ENCODE peak calls at places on chromosomes 16 and 17, in four cellular contexts. T is HCT116, L is HepG2, H is K562. R is an unnamed sample.

GRCh38 chr17:7380321-7380720 is 568 bp upstream of the TNK1 start:
- DNase-seq in T (no peak), L (no peak), H (no peak), R (peak)

GRCh38 chr16:25036561-25036960 is 21.4 kb upstream of the ARHGAP17 start:
- DNase-seq in T (no peak), L (no peak), H (no peak), R (no peak)

GRCh38 chr16:35906440-35906839 is 2447.0 kb downstream of the TP53TG3F start:
- DNase-seq in T (no peak), L (no peak), H (no peak), R (no peak)

GRCh38 chr17:11610999-11611566 is 12.8 kb downstream of the DNAH9 start:
- DNase-seq in T (no peak), L (no peak), H (no peak), R (peak)

GRCh38 chr17:6303664-6304063 is 131.3 kb downstream of the AIPL1 start:
- DNase-seq in T (no peak), L (no peak), H (peak), R (no peak)

GRCh38 chr16:52561910-52562741 is 15.2 kb upstream of the TOX3 start:
- DNase-seq in T (no peak), L (peak), H (no peak), R (no peak)

GRCh38 chr16:29007865-29008593 is 23.2 kb downstream of the LAT start:
- DNase-seq in T (no peak), L (no peak), H (peak), R (no peak)

GRCh38 chr16:56425439-56425832 is at the start of gene AMFR:
- DNase-seq in T (peak), L (peak), H (peak), R (peak)

GRCh38 chr16:15658149-15658548 is 8.1 kb downstream of the NDE1 start:
- DNase-seq in T (no peak), L (no peak), H (peak), R (no peak)

GRCh38 chr17:64741924-64742670 is 80.0 kb upstream of the SMURF2 start:
- DNase-seq in T (no peak), L (no peak), H (no peak), R (no peak)

GRCh38 chr16:27481282-27481934 is 68.3 kb downstream of the GTF3C1 start:
- DNase-seq in T (no peak), L (no peak), H (no peak), R (no peak)

GRCh38 chr17:4073983-4074830 is 68.6 kb downstream of the ZZEF1 start:
- DNase-seq in T (no peak), L (no peak), H (no peak), R (no peak)

GRCh38 chr16:15708096-15708495 is 58.1 kb downstream of the NDE1 start:
- DNase-seq in T (no peak), L (no peak), H (no peak), R (no peak)

GRCh38 chr16:81137754-81138153 is 41.6 kb upstream of the GCSH start:
- DNase-seq in T (no peak), L (no peak), H (no peak), R (no peak)

GRCh38 chr16:89010210-89010925 is 33.4 kb upstream of the CBFA2T3 start:
- DNase-seq in T (no peak), L (no peak), H (no peak), R (no peak)

GRCh38 chr17:75414488-75414887 is 9.0 kb upstream of the GRB2 start:
- DNase-seq in T (no peak), L (no peak), H (no peak), R (no peak)

GRCh38 chr16:85146922-85147651 is 34.8 kb upstream of the CIBAR2 start:
- DNase-seq in T (no peak), L (no peak), H (no peak), R (no peak)

GRCh38 chr16:50332599-50332998 is 36.2 kb downstream of the BRD7 start:
- DNase-seq in T (no peak), L (no peak), H (no peak), R (no peak)

GRCh38 chr17:6092923-6093468 is 22.8 kb downstream of the WSCD1 start:
- DNase-seq in T (no peak), L (no peak), H (no peak), R (no peak)

GRCh38 chr17:22470411-22471175 is 778.3 kb downstream of the KCNJ18 start:
- DNase-seq in T (no peak), L (no peak), H (no peak), R (no peak)

GRCh38 chr16:54099627-54100026 is 187.0 kb downstream of the IRX3 start:
- DNase-seq in T (no peak), L (no peak), H (no peak), R (no peak)

GRCh38 chr17:78397681-78398101 is 19.2 kb downstream of the PGS1 start:
- DNase-seq in T (no peak), L (no peak), H (no peak), R (no peak)

GRCh38 chr16:87032554-87032953 is 284.6 kb downstream of the C16orf95 start:
- DNase-seq in T (no peak), L (no peak), H (no peak), R (no peak)

GRCh38 chr16:74936902-74937560 is 47.9 kb downstream of the WDR59 start:
- DNase-seq in T (no peak), L (no peak), H (no peak), R (no peak)

GRCh38 chr17:40318835-40319332 is 9.9 kb downstream of the RARA start:
- DNase-seq in T (no peak), L (no peak), H (peak), R (peak)

GRCh38 chr17:76791053-76791980 is 53.4 kb downstream of the MFSD11 start:
- DNase-seq in T (no peak), L (peak), H (peak), R (peak)

GRCh38 chr17:17356931-17357270 is 53.7 kb downstream of the NT5M start:
- DNase-seq in T (no peak), L (no peak), H (no peak), R (peak)

GRCh38 chr16:48949636-48950035 is 332.0 kb downstream of the CBLN1 start:
- DNase-seq in T (no peak), L (no peak), H (no peak), R (no peak)

GRCh38 chr16:30641378-30641982 is 9.3 kb upstream of the PRR14 start:
- DNase-seq in T (no peak), L (no peak), H (no peak), R (no peak)

GRCh38 chr16:30633526-30633925 is 17.2 kb upstream of the PRR14 start:
- DNase-seq in T (no peak), L (no peak), H (no peak), R (no peak)

GRCh38 chr16:30637952-30638351 is 12.8 kb upstream of the PRR14 start:
- DNase-seq in T (peak), L (peak), H (peak), R (peak)

DNA sequence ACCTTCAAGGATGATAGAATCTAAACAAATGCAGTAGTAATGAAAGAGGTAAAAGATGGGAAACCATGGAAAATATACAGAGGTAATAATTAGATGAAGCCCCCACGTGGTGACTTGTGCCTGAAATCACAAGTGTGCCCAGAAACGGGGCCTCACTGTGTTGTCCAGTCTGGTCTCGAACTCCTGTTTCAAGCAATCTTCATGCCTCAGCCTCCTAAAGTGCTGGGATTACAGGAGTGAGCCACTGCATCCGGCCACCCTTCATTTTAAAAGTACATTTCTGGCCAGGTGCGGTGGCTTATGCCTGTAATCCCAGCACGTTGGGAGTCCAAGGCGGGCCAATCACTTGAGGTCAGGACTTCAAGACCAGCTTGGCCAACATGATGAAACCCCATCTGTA is 14.2 kb upstream of the PRR14 start:
- DNase-seq in T (no peak), L (no peak), H (no peak), R (no peak)
- TF ChIP-seq ZBTB33 in T (no peak), L (no peak), H (no peak), R (no peak)

GRCh38 chr17:60600490-60601431 is 768 bp downstream of the PPM1D start:
- DNase-seq in T (peak), L (peak), H (peak), R (peak)

GRCh38 chr17:60597297-60597696 is 2.7 kb upstream of the PPM1D start:
- DNase-seq in T (no peak), L (no peak), H (no peak), R (no peak)

GRCh38 chr17:60599220-60599619 is 773 bp upstream of the PPM1D start:
- DNase-seq in T (peak), L (no peak), H (no peak), R (peak)

GRCh38 chr17:60599620-60600489 is at the start of gene PPM1D:
- DNase-seq in T (peak), L (peak), H (peak), R (peak)

GRCh38 chr17:60598001-60598736 is 1.8 kb upstream of the PPM1D start:
- DNase-seq in T (no peak), L (no peak), H (no peak), R (no peak)
- H2AFZ ChIP-seq in T (no peak), L (peak), H (peak), R (peak)

GRCh38 chr17:80457236-80457856 is 19.1 kb downstream of the NPTX1 start:
- DNase-seq in T (no peak), L (no peak), H (peak), R (no peak)
- TF ChIP-seq ZBTB33 in T (no peak), L (no peak), H (no peak), R (no peak)

GRCh38 chr17:45227631-45228120 is 6.0 kb downstream of the FMNL1 start:
- DNase-seq in T (no peak), L (no peak), H (no peak), R (no peak)

GRCh38 chr17:45230410-45230786 is 8.7 kb downstream of the FMNL1 start:
- DNase-seq in T (no peak), L (no peak), H (no peak), R (no peak)

GRCh38 chr17:45229681-45230409 is 8.2 kb downstream of the FMNL1 start:
- DNase-seq in T (no peak), L (no peak), H (no peak), R (no peak)

GRCh38 chr17:45228121-45228941 is 6.6 kb downstream of the FMNL1 start:
- DNase-seq in T (no peak), L (no peak), H (no peak), R (no peak)

GRCh38 chr17:45228985-45229517 is 7.4 kb downstream of the FMNL1 start:
- DNase-seq in T (no peak), L (peak), H (peak), R (no peak)
- H2AFZ ChIP-seq in T (no peak), L (no peak), H (peak), R (no peak)

DNA sequence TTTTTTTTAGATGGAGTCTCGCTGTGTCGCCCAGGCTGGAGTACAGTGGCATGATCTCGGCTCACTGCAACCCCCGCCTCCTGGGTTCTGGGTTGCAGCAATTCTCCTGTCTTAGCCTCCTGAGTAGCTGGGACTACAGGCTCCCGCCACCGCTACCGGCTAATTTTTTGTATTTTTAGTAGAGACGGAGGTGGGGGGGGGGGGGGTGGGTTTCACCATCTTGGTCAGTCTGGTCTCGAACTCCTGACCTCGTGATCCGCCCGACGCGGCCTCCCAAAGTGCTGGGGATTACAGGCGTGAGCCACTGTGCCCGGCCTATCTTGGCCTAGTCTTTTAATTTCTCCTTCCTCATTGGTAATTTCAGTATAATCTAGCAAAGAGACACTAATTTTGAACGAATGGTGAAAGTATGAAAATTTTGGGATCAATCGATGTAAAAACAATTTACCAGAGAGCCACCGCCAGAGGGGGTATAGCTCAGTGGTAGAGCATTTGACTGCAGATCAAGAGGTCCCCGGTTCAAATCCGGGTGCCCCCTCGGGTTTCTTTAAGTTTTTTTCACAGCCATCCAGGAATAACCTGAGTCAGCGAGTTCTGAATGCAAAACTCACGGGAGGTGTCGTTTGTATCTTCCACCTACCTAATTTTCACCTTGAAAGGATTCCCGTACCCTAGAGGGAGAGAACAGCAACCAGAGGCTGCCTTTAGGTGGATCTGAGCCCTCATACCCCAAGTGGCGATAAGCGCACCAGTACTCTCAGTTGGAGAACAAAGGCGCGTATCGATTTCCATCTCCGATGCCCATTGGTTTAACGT is 2.5 kb upstream of the LASP1 start:
- DNase-seq in T (no peak), L (peak), H (peak), R (no peak)
- TF ChIP-seq ZBTB33 in T (no peak), L (peak), H (no peak), R (no peak)

GRCh38 chr17:41731836-41732235 is 2.6 kb downstream of the HAP1 start:
- DNase-seq in T (no peak), L (no peak), H (no peak), R (no peak)
- H2AFZ ChIP-seq in T (no peak), L (no peak), H (no peak), R (no peak)

GRCh38 chr16:2895813-2896212 is 12.8 kb downstream of the FLYWCH2 start:
- DNase-seq in T (no peak), L (peak), H (no peak), R (no peak)
- TF ChIP-seq ZBTB33 in T (no peak), L (no peak), H (no peak), R (no peak)